ENCODE peak calls at places on chromosomes 13 and 19, in ten cellular contexts. One of them, this sample, is unnamed.

GRCh38 chr19:726993-727956 is 18.5 kb downstream of the PALM start:
- DNase-seq in aorta: no peak
- DNase-seq in activated T-helper 1 cell treated with Interleukin-2 at 50 U/mL for 16 hours: no peak
- DNase-seq in lung microvascular endothelial cell: peak
- DNase-seq in GM20000: no peak
- DNase-seq in GM03348: no peak
- DNase-seq in Calu3: no peak
- DNase-seq in stimulated activated CD4-positive, alpha-beta T cell treated with anti-CD3 and anti-CD28 coated beads, TNF-alpha, amount 100 ng/mL, for 48 hours: no peak
- DNase-seq in left ventricle myocardium superior: no peak
- DNase-seq in HEK293T: no peak
- DNase-seq in this sample: no peak

GRCh38 chr13:50222569-50223332 is 207.5 kb downstream of the KCNRG start:
- DNase-seq in activated T-helper 1 cell treated with Interleukin-2 at 50 U/mL for 16 hours: no peak
- DNase-seq in aorta: peak
- DNase-seq in GM03348: peak
- DNase-seq in GM20000: no peak
- DNase-seq in HEK293T: peak
- DNase-seq in Calu3: no peak
- DNase-seq in lung microvascular endothelial cell: no peak
- DNase-seq in stimulated activated CD4-positive, alpha-beta T cell treated with anti-CD3 and anti-CD28 coated beads, TNF-alpha, amount 100 ng/mL, for 48 hours: no peak
- DNase-seq in left ventricle myocardium superior: peak
- DNase-seq in this sample: no peak

GRCh38 chr13:46359731-46360130 is 27.3 kb downstream of the RUBCNL start:
- DNase-seq in activated T-helper 1 cell treated with Interleukin-2 at 50 U/mL for 16 hours: no peak
- DNase-seq in HEK293T: no peak
- DNase-seq in stimulated activated CD4-positive, alpha-beta T cell treated with anti-CD3 and anti-CD28 coated beads, TNF-alpha, amount 100 ng/mL, for 48 hours: no peak
- DNase-seq in aorta: no peak
- DNase-seq in GM03348: peak
- DNase-seq in lung microvascular endothelial cell: no peak
- DNase-seq in Calu3: no peak
- DNase-seq in GM20000: no peak
- DNase-seq in left ventricle myocardium superior: no peak
- DNase-seq in this sample: no peak

GRCh38 chr13:88281846-88282245 is 610.7 kb downstream of the SLITRK5 start:
- DNase-seq in activated T-helper 1 cell treated with Interleukin-2 at 50 U/mL for 16 hours: no peak
- DNase-seq in HEK293T: no peak
- DNase-seq in GM20000: no peak
- DNase-seq in lung microvascular endothelial cell: no peak
- DNase-seq in aorta: no peak
- DNase-seq in GM03348: no peak
- DNase-seq in left ventricle myocardium superior: no peak
- DNase-seq in stimulated activated CD4-positive, alpha-beta T cell treated with anti-CD3 and anti-CD28 coated beads, TNF-alpha, amount 100 ng/mL, for 48 hours: no peak
- DNase-seq in Calu3: no peak
- DNase-seq in this sample: no peak

GRCh38 chr13:42532561-42533335 is 41.2 kb upstream of the TNFSF11 start:
- DNase-seq in left ventricle myocardium superior: no peak
- DNase-seq in HEK293T: no peak
- DNase-seq in aorta: no peak
- DNase-seq in GM03348: no peak
- DNase-seq in activated T-helper 1 cell treated with Interleukin-2 at 50 U/mL for 16 hours: no peak
- DNase-seq in GM20000: no peak
- DNase-seq in stimulated activated CD4-positive, alpha-beta T cell treated with anti-CD3 and anti-CD28 coated beads, TNF-alpha, amount 100 ng/mL, for 48 hours: no peak
- DNase-seq in lung microvascular endothelial cell: no peak
- DNase-seq in Calu3: no peak
- DNase-seq in this sample: no peak

GRCh38 chr19:33618884-33619283 is 2.9 kb upstream of the CHST8 start:
- DNase-seq in activated T-helper 1 cell treated with Interleukin-2 at 50 U/mL for 16 hours: no peak
- DNase-seq in lung microvascular endothelial cell: no peak
- DNase-seq in GM20000: no peak
- DNase-seq in GM03348: no peak
- DNase-seq in HEK293T: no peak
- DNase-seq in aorta: no peak
- DNase-seq in stimulated activated CD4-positive, alpha-beta T cell treated with anti-CD3 and anti-CD28 coated beads, TNF-alpha, amount 100 ng/mL, for 48 hours: no peak
- DNase-seq in left ventricle myocardium superior: no peak
- DNase-seq in Calu3: no peak
- DNase-seq in this sample: no peak

GRCh38 chr13:88925954-88926353 is 1254.8 kb downstream of the SLITRK5 start:
- DNase-seq in lung microvascular endothelial cell: no peak
- DNase-seq in activated T-helper 1 cell treated with Interleukin-2 at 50 U/mL for 16 hours: no peak
- DNase-seq in HEK293T: no peak
- DNase-seq in Calu3: no peak
- DNase-seq in GM20000: no peak
- DNase-seq in left ventricle myocardium superior: peak
- DNase-seq in aorta: no peak
- DNase-seq in GM03348: no peak
- DNase-seq in stimulated activated CD4-positive, alpha-beta T cell treated with anti-CD3 and anti-CD28 coated beads, TNF-alpha, amount 100 ng/mL, for 48 hours: no peak
- DNase-seq in this sample: no peak

GRCh38 chr13:98672947-98673545 is 79.4 kb downstream of the SLC15A1 start:
- DNase-seq in GM20000: peak
- DNase-seq in aorta: peak
- DNase-seq in stimulated activated CD4-positive, alpha-beta T cell treated with anti-CD3 and anti-CD28 coated beads, TNF-alpha, amount 100 ng/mL, for 48 hours: peak
- DNase-seq in Calu3: peak
- DNase-seq in HEK293T: peak
- DNase-seq in activated T-helper 1 cell treated with Interleukin-2 at 50 U/mL for 16 hours: no peak
- DNase-seq in lung microvascular endothelial cell: peak
- DNase-seq in GM03348: peak
- DNase-seq in left ventricle myocardium superior: peak
- DNase-seq in this sample: peak

GRCh38 chr19:3378352-3379146 is 12.2 kb downstream of the NFIC start:
- DNase-seq in HEK293T: no peak
- DNase-seq in aorta: no peak
- DNase-seq in GM20000: no peak
- DNase-seq in Calu3: no peak
- DNase-seq in stimulated activated CD4-positive, alpha-beta T cell treated with anti-CD3 and anti-CD28 coated beads, TNF-alpha, amount 100 ng/mL, for 48 hours: no peak
- DNase-seq in left ventricle myocardium superior: no peak
- DNase-seq in activated T-helper 1 cell treated with Interleukin-2 at 50 U/mL for 16 hours: no peak
- DNase-seq in GM03348: no peak
- DNase-seq in lung microvascular endothelial cell: no peak
- DNase-seq in this sample: no peak

GRCh38 chr13:114113961-114114360 is 18.5 kb downstream of the RASA3 start:
- DNase-seq in activated T-helper 1 cell treated with Interleukin-2 at 50 U/mL for 16 hours: no peak
- DNase-seq in aorta: peak
- DNase-seq in Calu3: no peak
- DNase-seq in GM03348: no peak
- DNase-seq in GM20000: no peak
- DNase-seq in HEK293T: no peak
- DNase-seq in lung microvascular endothelial cell: no peak
- DNase-seq in left ventricle myocardium superior: no peak
- DNase-seq in stimulated activated CD4-positive, alpha-beta T cell treated with anti-CD3 and anti-CD28 coated beads, TNF-alpha, amount 100 ng/mL, for 48 hours: no peak
- DNase-seq in this sample: no peak

GRCh38 chr19:55688422-55689218 is 13.6 kb downstream of the EPN1 start:
- DNase-seq in GM03348: no peak
- DNase-seq in lung microvascular endothelial cell: no peak
- DNase-seq in GM20000: no peak
- DNase-seq in HEK293T: no peak
- DNase-seq in stimulated activated CD4-positive, alpha-beta T cell treated with anti-CD3 and anti-CD28 coated beads, TNF-alpha, amount 100 ng/mL, for 48 hours: no peak
- DNase-seq in Calu3: no peak
- DNase-seq in left ventricle myocardium superior: peak
- DNase-seq in activated T-helper 1 cell treated with Interleukin-2 at 50 U/mL for 16 hours: no peak
- DNase-seq in aorta: peak
- DNase-seq in this sample: no peak

GRCh38 chr13:74135306-74136088 is 1.3 kb upstream of the KLF12 start:
- DNase-seq in aorta: peak
- DNase-seq in lung microvascular endothelial cell: peak
- DNase-seq in GM03348: peak
- DNase-seq in HEK293T: peak
- DNase-seq in GM20000: peak
- DNase-seq in Calu3: peak
- DNase-seq in activated T-helper 1 cell treated with Interleukin-2 at 50 U/mL for 16 hours: peak
- DNase-seq in left ventricle myocardium superior: peak
- DNase-seq in stimulated activated CD4-positive, alpha-beta T cell treated with anti-CD3 and anti-CD28 coated beads, TNF-alpha, amount 100 ng/mL, for 48 hours: peak
- DNase-seq in this sample: no peak

GRCh38 chr13:113041293-113041690 is 64.3 kb upstream of the F7 start:
- DNase-seq in stimulated activated CD4-positive, alpha-beta T cell treated with anti-CD3 and anti-CD28 coated beads, TNF-alpha, amount 100 ng/mL, for 48 hours: no peak
- DNase-seq in Calu3: no peak
- DNase-seq in aorta: no peak
- DNase-seq in left ventricle myocardium superior: no peak
- DNase-seq in GM03348: no peak
- DNase-seq in activated T-helper 1 cell treated with Interleukin-2 at 50 U/mL for 16 hours: no peak
- DNase-seq in GM20000: no peak
- DNase-seq in lung microvascular endothelial cell: no peak
- DNase-seq in HEK293T: no peak
- DNase-seq in this sample: no peak

GRCh38 chr19:58351558-58351878 is 1.8 kb downstream of the A1BG start:
- DNase-seq in activated T-helper 1 cell treated with Interleukin-2 at 50 U/mL for 16 hours: no peak
- DNase-seq in left ventricle myocardium superior: no peak
- DNase-seq in stimulated activated CD4-positive, alpha-beta T cell treated with anti-CD3 and anti-CD28 coated beads, TNF-alpha, amount 100 ng/mL, for 48 hours: no peak
- DNase-seq in aorta: no peak
- DNase-seq in GM03348: no peak
- DNase-seq in HEK293T: no peak
- DNase-seq in GM20000: no peak
- DNase-seq in lung microvascular endothelial cell: no peak
- DNase-seq in Calu3: no peak
- DNase-seq in this sample: no peak

GRCh38 chr19:32916969-32917611 is 47.5 kb upstream of the SLC7A9 start:
- DNase-seq in GM03348: no peak
- DNase-seq in GM20000: no peak
- DNase-seq in left ventricle myocardium superior: no peak
- DNase-seq in Calu3: no peak
- DNase-seq in activated T-helper 1 cell treated with Interleukin-2 at 50 U/mL for 16 hours: no peak
- DNase-seq in lung microvascular endothelial cell: peak
- DNase-seq in stimulated activated CD4-positive, alpha-beta T cell treated with anti-CD3 and anti-CD28 coated beads, TNF-alpha, amount 100 ng/mL, for 48 hours: no peak
- DNase-seq in aorta: no peak
- DNase-seq in HEK293T: no peak
- DNase-seq in this sample: no peak

GRCh38 chr19:45470147-45471081 is 2.6 kb downstream of the FOSB start:
- DNase-seq in aorta: peak
- DNase-seq in stimulated activated CD4-positive, alpha-beta T cell treated with anti-CD3 and anti-CD28 coated beads, TNF-alpha, amount 100 ng/mL, for 48 hours: no peak
- DNase-seq in Calu3: peak
- DNase-seq in lung microvascular endothelial cell: no peak
- DNase-seq in GM03348: no peak
- DNase-seq in left ventricle myocardium superior: no peak
- DNase-seq in GM20000: no peak
- DNase-seq in HEK293T: no peak
- DNase-seq in activated T-helper 1 cell treated with Interleukin-2 at 50 U/mL for 16 hours: no peak
- DNase-seq in this sample: no peak

GRCh38 chr19:18153555-18154134 is 682 bp downstream of the PIK3R2 start:
- DNase-seq in GM03348: peak
- DNase-seq in aorta: no peak
- DNase-seq in HEK293T: no peak
- DNase-seq in left ventricle myocardium superior: no peak
- DNase-seq in stimulated activated CD4-positive, alpha-beta T cell treated with anti-CD3 and anti-CD28 coated beads, TNF-alpha, amount 100 ng/mL, for 48 hours: no peak
- DNase-seq in activated T-helper 1 cell treated with Interleukin-2 at 50 U/mL for 16 hours: no peak
- DNase-seq in lung microvascular endothelial cell: no peak
- DNase-seq in GM20000: peak
- DNase-seq in Calu3: no peak
- DNase-seq in this sample: no peak

GRCh38 chr19:15154002-15154612 is 46.7 kb downstream of the NOTCH3 start:
- DNase-seq in lung microvascular endothelial cell: peak
- DNase-seq in aorta: no peak
- DNase-seq in HEK293T: peak
- DNase-seq in GM03348: peak
- DNase-seq in activated T-helper 1 cell treated with Interleukin-2 at 50 U/mL for 16 hours: no peak
- DNase-seq in GM20000: peak
- DNase-seq in stimulated activated CD4-positive, alpha-beta T cell treated with anti-CD3 and anti-CD28 coated beads, TNF-alpha, amount 100 ng/mL, for 48 hours: peak
- DNase-seq in Calu3: peak
- DNase-seq in left ventricle myocardium superior: no peak
- DNase-seq in this sample: peak